ENCODE peak calls at places on chromosomes 13 and 19, in four cellular contexts. Z is neural progenitor cell, D is astrocyte of the cerebellum, M is Daoy. N is an unnamed sample.

GRCh38 chr19:10317857-10318462 is 2.1 kb upstream of the FDX2 start:
- DNase-seq in Z (no peak), D (no peak), M (no peak), N (no peak)

GRCh38 chr19:30344446-30345425 is 27.4 kb upstream of the ZNF536 start:
- DNase-seq in Z (no peak), D (no peak), M (peak), N (no peak)

GRCh38 chr19:46955114-46955812 is 64.4 kb upstream of the NPAS1 start:
- DNase-seq in Z (no peak), D (no peak), M (no peak), N (no peak)

GRCh38 chr19:23415034-23415433 is 19.8 kb upstream of the ZNF91 start:
- DNase-seq in Z (peak), D (no peak), M (no peak), N (no peak)

GRCh38 chr19:9586764-9587163 is 2.5 kb upstream of the ZNF121 start:
- DNase-seq in Z (peak), D (peak), M (peak), N (peak)

GRCh38 chr13:46739447-46740125 is 57.4 kb downstream of the ESD start:
- DNase-seq in Z (no peak), D (no peak), M (no peak), N (no peak)

GRCh38 chr13:109602356-109602755 is 184.0 kb downstream of the IRS2 start:
- DNase-seq in Z (no peak), D (no peak), M (no peak), N (no peak)

GRCh38 chr13:100409132-100409531 is 179.5 kb downstream of the GGACT start:
- DNase-seq in Z (peak), D (no peak), M (no peak), N (no peak)

GRCh38 chr13:113916330-113916815 is 52.5 kb upstream of the GAS6 start:
- DNase-seq in Z (no peak), D (no peak), M (no peak), N (no peak)

GRCh38 chr19:13118424-13119193 is 545 bp downstream of the NACC1 start:
- DNase-seq in Z (peak), D (no peak), M (peak), N (peak)

GRCh38 chr13:113561417-113562084 is 23.0 kb upstream of the TFDP1 start:
- DNase-seq in Z (no peak), D (no peak), M (no peak), N (peak)

GRCh38 chr19:6018786-6019185 is 40.8 kb upstream of the RANBP3 start:
- DNase-seq in Z (peak), D (no peak), M (no peak), N (no peak)

GRCh38 chr19:3100747-3101730 is 6.9 kb downstream of the GNA11 start:
- DNase-seq in Z (no peak), D (no peak), M (no peak), N (no peak)

N was measured in lung.